ENCODE peak calls at places on chromosomes 13 and 19, in five cellular contexts. H is Karpas-422, M is neural progenitor cell, I is endodermal cell, E is astrocyte. U is an unnamed sample.

GRCh38 chr19:21824679-21825078 is 11.3 kb downstream of the ZNF43 start:
- DNase-seq in I (no peak), H (no peak), E (peak; percentile 14), M (no peak), U (no peak)

GRCh38 chr13:47327856-47328255 is 431.0 kb upstream of the HTR2A start:
- DNase-seq in I (no peak), M (no peak), H (no peak), E (peak; percentile 67), U (no peak)

GRCh38 chr19:49555600-49556411 is 24.6 kb downstream of the NOSIP start:
- DNase-seq in M (peak; percentile 97), H (peak; percentile 94), E (no peak), I (peak; percentile 98), U (peak; percentile 29)

GRCh38 chr19:17555929-17556813 is 722 bp downstream of the COLGALT1 start:
- DNase-seq in H (peak; percentile 79), E (peak; percentile 24), I (peak; percentile 82), M (peak; percentile 55), U (peak; percentile 66)

GRCh38 chr19:19821366-19822147 is at the start of gene ZNF506:
- DNase-seq in E (peak; percentile 94), H (peak; percentile 99), I (peak; percentile 98), M (peak; percentile 95), U (peak; percentile 98)

GRCh38 chr19:39135701-39136100 is 10.1 kb downstream of the PAK4 start:
- DNase-seq in E (no peak), I (peak; percentile 44), H (no peak), M (no peak), U (no peak)

GRCh38 chr13:74068471-74068870 is 65.7 kb downstream of the KLF12 start:
- DNase-seq in E (no peak), H (no peak), M (no peak), I (no peak), U (no peak)

GRCh38 chr19:10295847-10296591 is 6.3 kb downstream of the ICAM5 start:
- DNase-seq in M (peak; percentile 79), H (no peak), I (peak; percentile 80), E (no peak), U (no peak)

GRCh38 chr13:98484289-98485219 is 92.4 kb downstream of the STK24 start:
- DNase-seq in M (peak; percentile 85), E (peak; percentile 95), I (peak; percentile 94), H (no peak), U (peak; percentile 99)

GRCh38 chr19:19943848-19944582 is 43.3 kb downstream of the ZNF93 start:
- DNase-seq in M (no peak), H (no peak), I (no peak), E (no peak), U (no peak)

GRCh38 chr19:23385404-23385803 is 9.9 kb downstream of the ZNF91 start:
- DNase-seq in E (no peak), M (no peak), H (no peak), I (no peak), U (no peak)

GRCh38 chr13:93080166-93080565 is 146.4 kb upstream of the GPC6 start:
- DNase-seq in E (no peak), M (no peak), I (no peak), H (no peak), U (no peak)

GRCh38 chr13:110624766-110625756 is 9.7 kb downstream of the NAXD start:
- DNase-seq in M (peak; percentile 81), I (peak; percentile 48), H (no peak), E (no peak), U (no peak)

DNA sequence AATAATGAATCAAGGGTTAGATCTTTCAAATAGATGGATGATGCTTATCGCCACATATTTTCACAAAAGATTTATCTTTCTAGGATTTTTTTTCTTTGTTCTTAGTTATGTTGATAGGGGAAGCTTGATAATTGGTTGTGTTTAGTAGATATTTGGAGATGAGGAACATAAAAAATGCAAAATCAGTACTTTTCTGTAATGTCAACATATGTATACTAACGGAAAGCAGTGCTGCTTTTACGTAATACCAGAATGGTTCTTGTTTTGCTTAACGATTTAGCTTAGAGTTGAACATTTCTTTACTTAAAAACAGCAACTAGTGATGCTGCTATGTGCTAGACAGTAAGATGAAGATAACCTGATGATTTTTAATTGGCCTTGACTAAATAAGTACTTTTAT is 3.0 kb downstream of the ZMYM2 start:
- DNase-seq in H (no peak), I (no peak), M (no peak), E (no peak), U (no peak)
- H3K9ac ChIP-seq in H (no peak overlapping the region), I (peak overlapping the region; percentile 3), M (peak overlapping the region; percentile 38), E (no peak overlapping the region), U (peak overlapping the region; percentile 94)

DNA sequence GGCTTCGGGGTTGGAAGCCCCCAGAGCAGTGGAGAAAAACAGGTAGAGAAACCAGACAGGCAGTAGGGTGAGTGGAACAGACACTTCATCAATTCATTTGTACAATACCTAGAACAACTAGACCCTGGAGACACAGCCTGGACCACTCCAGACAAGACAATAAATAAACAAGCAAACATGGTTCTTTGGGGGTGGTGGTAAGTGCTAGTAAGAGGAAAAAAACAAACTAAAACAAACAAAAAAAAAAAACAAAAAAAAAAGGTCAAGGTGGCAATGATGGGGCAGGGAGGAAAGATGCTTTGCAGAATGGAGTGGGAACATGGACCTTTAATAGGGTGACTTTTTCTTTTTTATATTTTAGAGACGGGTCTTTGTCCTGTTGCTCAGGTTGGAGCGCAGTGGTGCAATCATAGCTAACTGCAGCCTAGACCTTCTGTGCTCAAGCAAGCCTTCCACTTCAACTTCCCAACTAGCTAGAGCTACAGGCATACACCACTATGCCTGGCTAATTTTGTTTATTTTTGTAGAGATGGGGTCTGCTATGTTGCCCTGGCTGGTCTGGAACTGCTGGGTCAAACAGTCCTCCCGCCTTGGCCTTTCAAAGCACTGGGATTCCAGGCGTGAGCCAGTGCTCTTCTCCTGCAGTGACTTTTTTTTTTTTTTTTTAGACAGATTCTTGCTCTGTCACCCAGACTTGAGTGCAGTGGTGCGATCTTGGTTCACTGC is 3.1 kb downstream of the JUNB start:
- DNase-seq in E (no peak), I (no peak), H (peak; percentile 43), M (no peak), U (peak; percentile 93)
- H3K9ac ChIP-seq in E (peak overlapping the region; percentile 94), I (peak overlapping the region; percentile 89), H (peak overlapping the region; percentile 96), M (no peak overlapping the region), U (peak overlapping the region; percentile 99)

DNA sequence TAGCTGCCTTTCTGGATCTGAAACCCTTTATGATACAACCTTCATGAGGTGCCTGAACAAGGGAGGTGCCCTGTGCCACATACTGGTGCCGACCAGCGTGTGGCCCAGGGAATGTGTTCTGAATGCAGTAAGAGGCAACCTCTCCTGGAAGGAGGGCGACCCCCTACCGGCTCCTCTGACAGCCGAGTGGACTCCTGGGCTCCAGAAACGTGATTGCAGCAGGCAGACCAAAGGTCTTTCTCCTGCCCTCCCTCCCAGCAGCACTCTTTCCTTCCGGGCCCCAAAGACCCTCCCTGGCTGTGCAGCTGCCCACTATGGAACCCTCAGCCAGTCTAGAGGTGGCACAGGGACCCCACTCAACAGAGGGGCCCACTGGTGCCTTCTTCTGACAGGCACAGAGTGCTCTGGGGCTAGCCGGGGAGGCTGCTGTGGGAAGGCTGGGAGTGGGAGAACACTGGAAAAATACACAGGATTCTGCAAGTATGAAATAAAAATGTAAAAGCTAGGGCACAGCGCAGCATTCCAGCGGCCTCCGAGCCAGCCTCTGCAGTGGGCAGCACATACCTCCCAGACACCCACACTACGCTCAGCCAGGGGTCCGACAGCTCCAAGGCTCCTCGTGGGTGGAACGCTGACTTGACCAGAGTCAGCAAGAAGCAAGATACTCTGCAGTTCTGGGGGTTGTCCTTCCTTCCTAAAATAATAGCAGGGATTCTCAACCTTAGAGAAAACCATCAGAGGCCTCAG is 14.9 kb downstream of the SH3GL1 start:
- DNase-seq in E (no peak), H (no peak), I (no peak), M (no peak), U (no peak)
- H3K9ac ChIP-seq in E (peak overlapping the region; percentile 1), H (no peak overlapping the region), I (no peak overlapping the region), M (no peak overlapping the region), U (peak overlapping the region; percentile 33)

GRCh38 chr19:41531438-41532311 is 44.3 kb upstream of the CEACAM21 start:
- DNase-seq in H (peak; percentile 84), E (no peak), I (no peak), M (no peak), U (peak; percentile 5)
- H3K9ac ChIP-seq in H (peak overlapping the region; percentile 45), E (no peak overlapping the region), I (no peak overlapping the region), M (no peak overlapping the region), U (peak overlapping the region; percentile 60)

DNA sequence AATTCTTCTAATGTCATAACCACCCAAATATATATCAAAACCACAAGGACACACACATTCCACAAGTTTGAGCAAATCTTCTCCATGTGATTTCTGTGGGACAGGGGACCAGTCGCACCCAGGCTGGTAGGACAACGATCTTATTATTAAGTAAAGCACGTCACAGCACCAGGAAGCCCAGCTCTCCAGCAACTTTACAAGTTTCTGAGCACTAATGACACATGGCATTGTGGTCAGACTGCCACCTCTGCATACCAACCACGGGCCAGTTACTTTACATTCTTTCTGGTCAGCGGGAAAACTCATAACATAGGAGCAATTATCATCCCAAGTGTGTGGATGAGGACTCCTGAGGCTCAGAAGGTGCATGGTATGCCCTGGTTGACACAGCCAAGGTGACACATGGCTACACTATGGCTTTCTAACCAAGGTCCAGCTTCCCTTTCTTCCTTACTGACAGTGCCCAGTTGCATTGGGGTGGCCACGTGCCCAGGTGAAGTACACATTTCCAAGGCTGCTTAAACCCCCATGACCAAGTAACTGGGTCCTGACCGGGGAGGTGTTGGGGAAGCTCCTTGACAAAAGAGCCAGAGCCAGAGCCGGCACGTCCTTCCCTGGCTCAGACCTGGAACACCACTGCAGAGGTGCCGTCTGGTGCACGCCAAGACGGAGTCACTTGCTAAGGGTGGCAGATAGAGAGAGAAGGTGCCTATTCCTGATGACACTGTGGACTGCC is 27.4 kb downstream of the LATS2 start:
- DNase-seq in I (peak; percentile 41), M (no peak), E (peak; percentile 72), H (no peak), U (peak; percentile 50)
- H3K9ac ChIP-seq in I (no peak overlapping the region), M (no peak overlapping the region), E (peak overlapping the region; percentile 24), H (no peak overlapping the region), U (peak overlapping the region; percentile 30)